ENCODE peak calls at places on chromosome 1, in six cellular contexts. One of them, this sample, is unnamed.

GRCh38 chr1:32273389-32274208 is 18.3 kb upstream of the HDAC1 start:
- DNase-seq in progenitor cell of endocrine pancreas: no peak
- DNase-seq in WTC11: peak
- DNase-seq in suprapubic skin: no peak
- DNase-seq in adrenal gland: no peak
- DNase-seq in fibroblast of mammary gland: no peak
- DNase-seq in this sample: no peak

GRCh38 chr1:235573880-235574279 is 69.6 kb upstream of the B3GALNT2 start:
- DNase-seq in WTC11: no peak
- DNase-seq in fibroblast of mammary gland: no peak
- DNase-seq in suprapubic skin: no peak
- DNase-seq in adrenal gland: no peak
- DNase-seq in progenitor cell of endocrine pancreas: no peak
- DNase-seq in this sample: no peak

GRCh38 chr1:6464514-6464836 is 1.5 kb downstream of the TNFRSF25 start:
- DNase-seq in fibroblast of mammary gland: no peak
- DNase-seq in suprapubic skin: no peak
- DNase-seq in adrenal gland: no peak
- DNase-seq in progenitor cell of endocrine pancreas: no peak
- DNase-seq in WTC11: no peak
- DNase-seq in this sample: no peak

GRCh38 chr1:9291914-9292360 is 757 bp upstream of the SPSB1 start:
- DNase-seq in adrenal gland: peak
- DNase-seq in fibroblast of mammary gland: peak
- DNase-seq in suprapubic skin: no peak
- DNase-seq in WTC11: no peak
- DNase-seq in progenitor cell of endocrine pancreas: no peak
- DNase-seq in this sample: no peak

GRCh38 chr1:98051065-98051675 is 130.3 kb upstream of the DPYD start:
- DNase-seq in fibroblast of mammary gland: peak
- DNase-seq in suprapubic skin: no peak
- DNase-seq in progenitor cell of endocrine pancreas: peak
- DNase-seq in adrenal gland: peak
- DNase-seq in WTC11: peak
- DNase-seq in this sample: no peak

GRCh38 chr1:150876111-150876434 is 326 bp downstream of the ARNT start:
- DNase-seq in WTC11: no peak
- DNase-seq in adrenal gland: no peak
- DNase-seq in fibroblast of mammary gland: peak
- DNase-seq in suprapubic skin: peak
- DNase-seq in progenitor cell of endocrine pancreas: no peak
- DNase-seq in this sample: no peak

GRCh38 chr1:117120774-117121588 is 568 bp downstream of the TRIM45 start:
- DNase-seq in suprapubic skin: no peak
- DNase-seq in fibroblast of mammary gland: peak
- DNase-seq in WTC11: no peak
- DNase-seq in adrenal gland: no peak
- DNase-seq in progenitor cell of endocrine pancreas: peak
- DNase-seq in this sample: no peak

GRCh38 chr1:9711466-9712020 is 60.0 kb downstream of the PIK3CD start:
- DNase-seq in fibroblast of mammary gland: no peak
- DNase-seq in adrenal gland: no peak
- DNase-seq in WTC11: no peak
- DNase-seq in progenitor cell of endocrine pancreas: no peak
- DNase-seq in suprapubic skin: no peak
- DNase-seq in this sample: no peak

GRCh38 chr1:17649371-17650106 is 105.6 kb upstream of the ACTL8 start:
- DNase-seq in fibroblast of mammary gland: no peak
- DNase-seq in WTC11: no peak
- DNase-seq in progenitor cell of endocrine pancreas: no peak
- DNase-seq in adrenal gland: no peak
- DNase-seq in suprapubic skin: no peak
- DNase-seq in this sample: no peak
- TF ChIP-seq CTCF in fibroblast of mammary gland: no peak
- TF ChIP-seq CTCF in WTC11: no peak
- TF ChIP-seq CTCF in progenitor cell of endocrine pancreas: no peak
- TF ChIP-seq CTCF in adrenal gland: no peak
- TF ChIP-seq CTCF in suprapubic skin: no peak
- TF ChIP-seq CTCF in this sample: no peak

DNA sequence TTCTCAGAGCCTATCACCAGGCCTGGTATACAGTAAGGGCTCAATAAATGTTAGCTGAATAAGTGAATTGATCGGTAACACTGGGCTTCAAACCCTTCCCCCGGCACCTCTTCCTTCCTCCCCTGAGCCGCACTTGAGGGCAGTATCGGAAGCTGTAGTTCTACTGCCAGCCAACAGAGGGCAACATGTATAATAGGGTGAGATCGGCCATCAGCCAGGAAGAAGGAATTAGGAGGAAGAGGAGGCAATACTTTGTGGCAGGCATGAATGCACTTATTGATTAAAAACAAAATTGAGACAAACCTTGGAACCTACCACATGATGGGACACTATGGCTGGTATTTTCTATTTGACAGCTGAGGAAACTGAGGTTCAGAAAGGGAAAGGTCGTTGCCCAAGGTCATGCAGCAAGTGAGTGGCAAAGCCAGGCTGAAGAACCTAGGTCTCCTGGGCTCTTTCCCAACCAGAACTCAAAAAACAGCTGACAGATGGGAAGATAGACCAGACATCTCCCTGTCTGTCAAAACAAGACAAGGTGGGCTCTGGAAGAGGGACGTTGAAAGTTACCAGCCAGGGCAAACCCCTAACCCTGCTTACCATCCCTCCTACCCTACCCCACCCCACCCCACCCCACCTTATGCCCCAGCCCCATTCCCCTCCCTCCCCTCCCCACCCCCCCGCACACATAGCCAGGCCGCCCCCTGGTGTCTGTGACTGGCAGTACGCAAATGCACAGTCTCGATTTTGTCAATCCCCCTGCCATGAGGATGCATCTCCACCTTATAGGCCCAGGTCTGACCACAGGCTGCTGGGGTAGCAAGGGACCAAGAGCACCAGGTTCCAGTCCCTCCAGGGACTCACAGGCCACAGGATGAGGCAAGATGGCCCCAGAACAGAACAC is 107.3 kb upstream of the RUNX3 start:
- DNase-seq in adrenal gland: peak
- DNase-seq in progenitor cell of endocrine pancreas: no peak
- DNase-seq in fibroblast of mammary gland: peak
- DNase-seq in suprapubic skin: no peak
- DNase-seq in WTC11: peak
- DNase-seq in this sample: no peak
- TF ChIP-seq CTCF in adrenal gland: peak
- TF ChIP-seq CTCF in progenitor cell of endocrine pancreas: peak
- TF ChIP-seq CTCF in fibroblast of mammary gland: peak
- TF ChIP-seq CTCF in suprapubic skin: peak
- TF ChIP-seq CTCF in WTC11: peak
- TF ChIP-seq CTCF in this sample: peak

GRCh38 chr1:90522432-90522831 is 194.7 kb downstream of the BARHL2 start:
- DNase-seq in progenitor cell of endocrine pancreas: no peak
- DNase-seq in suprapubic skin: no peak
- DNase-seq in adrenal gland: no peak
- DNase-seq in fibroblast of mammary gland: no peak
- DNase-seq in WTC11: no peak
- DNase-seq in this sample: no peak

DNA sequence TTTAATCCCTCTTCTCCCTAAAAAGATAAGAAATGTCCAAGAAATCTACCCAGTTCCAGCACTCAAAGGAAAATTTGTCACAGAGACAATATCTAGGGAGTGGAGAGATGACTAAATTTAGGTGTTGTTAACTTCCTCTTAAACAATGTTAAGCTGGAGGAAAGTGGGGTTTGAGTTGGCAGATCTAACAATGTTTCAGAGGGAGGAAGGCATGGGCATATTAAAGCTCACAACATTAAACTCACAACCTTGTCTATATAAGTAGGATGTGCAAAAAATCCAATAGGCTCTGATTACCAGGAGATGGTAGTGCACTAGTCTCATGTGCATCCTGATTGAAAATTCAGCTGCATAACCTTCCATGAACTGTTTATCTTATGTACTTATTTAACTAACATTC is 190.1 kb downstream of the BARHL2 start:
- DNase-seq in adrenal gland: no peak
- DNase-seq in progenitor cell of endocrine pancreas: no peak
- DNase-seq in fibroblast of mammary gland: no peak
- DNase-seq in suprapubic skin: no peak
- DNase-seq in WTC11: no peak
- DNase-seq in this sample: no peak
- TF ChIP-seq CTCF in adrenal gland: no peak
- TF ChIP-seq CTCF in progenitor cell of endocrine pancreas: no peak
- TF ChIP-seq CTCF in fibroblast of mammary gland: no peak
- TF ChIP-seq CTCF in suprapubic skin: no peak
- TF ChIP-seq CTCF in WTC11: no peak
- TF ChIP-seq CTCF in this sample: no peak

DNA sequence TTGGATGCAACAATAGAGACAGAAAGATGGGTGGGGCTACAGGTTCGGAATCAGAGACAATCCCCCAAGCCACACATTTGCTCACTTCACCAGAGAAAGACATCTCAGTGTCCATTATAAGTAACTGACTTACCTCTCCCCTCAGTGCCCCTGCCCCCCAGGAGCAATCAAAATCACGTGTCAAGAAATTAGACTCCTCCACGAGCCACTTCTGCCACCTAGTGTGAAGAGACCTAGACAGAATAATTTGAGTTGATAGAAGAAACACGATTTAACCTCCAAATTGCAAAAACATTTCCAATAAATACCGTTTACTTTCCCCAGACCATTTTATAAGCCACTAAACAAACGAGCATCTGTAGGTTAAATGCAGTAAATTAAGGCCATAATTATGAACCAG is 123.2 kb downstream of the SLC30A10 start:
- DNase-seq in WTC11: no peak
- DNase-seq in suprapubic skin: no peak
- DNase-seq in progenitor cell of endocrine pancreas: no peak
- DNase-seq in fibroblast of mammary gland: no peak
- DNase-seq in adrenal gland: no peak
- DNase-seq in this sample: no peak
- TF ChIP-seq CTCF in WTC11: no peak
- TF ChIP-seq CTCF in suprapubic skin: no peak
- TF ChIP-seq CTCF in progenitor cell of endocrine pancreas: no peak
- TF ChIP-seq CTCF in fibroblast of mammary gland: peak
- TF ChIP-seq CTCF in adrenal gland: no peak
- TF ChIP-seq CTCF in this sample: no peak

GRCh38 chr1:109724933-109725332 is 12.9 kb downstream of the GSTM5 start:
- DNase-seq in fibroblast of mammary gland: no peak
- DNase-seq in WTC11: no peak
- DNase-seq in progenitor cell of endocrine pancreas: no peak
- DNase-seq in suprapubic skin: no peak
- DNase-seq in adrenal gland: no peak
- DNase-seq in this sample: no peak
- TF ChIP-seq CTCF in fibroblast of mammary gland: no peak
- TF ChIP-seq CTCF in WTC11: no peak
- TF ChIP-seq CTCF in progenitor cell of endocrine pancreas: no peak
- TF ChIP-seq CTCF in suprapubic skin: no peak
- TF ChIP-seq CTCF in adrenal gland: no peak
- TF ChIP-seq CTCF in this sample: no peak

GRCh38 chr1:58574816-58575215 is 2.2 kb downstream of the TACSTD2 start:
- DNase-seq in progenitor cell of endocrine pancreas: no peak
- DNase-seq in adrenal gland: no peak
- DNase-seq in suprapubic skin: no peak
- DNase-seq in WTC11: no peak
- DNase-seq in fibroblast of mammary gland: no peak
- DNase-seq in this sample: no peak
- TF ChIP-seq CTCF in progenitor cell of endocrine pancreas: no peak
- TF ChIP-seq CTCF in adrenal gland: no peak
- TF ChIP-seq CTCF in suprapubic skin: no peak
- TF ChIP-seq CTCF in WTC11: no peak
- TF ChIP-seq CTCF in fibroblast of mammary gland: no peak
- TF ChIP-seq CTCF in this sample: no peak

GRCh38 chr1:28719332-28719619 is 17.5 kb upstream of the YTHDF2 start:
- DNase-seq in suprapubic skin: no peak
- DNase-seq in progenitor cell of endocrine pancreas: no peak
- DNase-seq in fibroblast of mammary gland: no peak
- DNase-seq in WTC11: no peak
- DNase-seq in adrenal gland: no peak
- DNase-seq in this sample: no peak
- TF ChIP-seq CTCF in suprapubic skin: no peak
- TF ChIP-seq CTCF in progenitor cell of endocrine pancreas: no peak
- TF ChIP-seq CTCF in fibroblast of mammary gland: peak
- TF ChIP-seq CTCF in WTC11: no peak
- TF ChIP-seq CTCF in adrenal gland: no peak
- TF ChIP-seq CTCF in this sample: peak

GRCh38 chr1:162914601-162915000 is 53.6 kb upstream of the CCDC190 start:
- DNase-seq in progenitor cell of endocrine pancreas: no peak
- DNase-seq in adrenal gland: no peak
- DNase-seq in suprapubic skin: no peak
- DNase-seq in fibroblast of mammary gland: no peak
- DNase-seq in WTC11: no peak
- DNase-seq in this sample: no peak
- TF ChIP-seq CTCF in progenitor cell of endocrine pancreas: no peak
- TF ChIP-seq CTCF in adrenal gland: no peak
- TF ChIP-seq CTCF in suprapubic skin: no peak
- TF ChIP-seq CTCF in fibroblast of mammary gland: no peak
- TF ChIP-seq CTCF in WTC11: no peak
- TF ChIP-seq CTCF in this sample: no peak

This sample was measured in GM06990.